ENCODE peak calls at places on chromosome 10, in four cellular contexts. X is IMR-90, F is endothelial cell of umbilical vein, Y is K562. T is an unnamed sample. For H3K9me1, the result is how much of the 10 kb centered on the place peaks cover.

GRCh38 chr10:123398756-123399155 is 244.6 kb downstream of the BUB3 start:
- DNase-seq in Y (no peak), F (no peak), X (no peak), T (no peak)

GRCh38 chr10:70054902-70055301 is 2.3 kb downstream of the MACROH2A2 start:
- DNase-seq in Y (no peak), X (no peak), F (no peak), T (no peak)

GRCh38 chr10:110077436-110078120 is 69.8 kb downstream of the ADD3 start:
- DNase-seq in X (no peak), F (no peak), Y (no peak), T (no peak)

GRCh38 chr10:91493313-91493712 is 83.2 kb downstream of the HECTD2 start:
- DNase-seq in Y (no peak), F (peak), X (peak), T (no peak)

GRCh38 chr10:71396084-71396713 is 521 bp upstream of the CDH23 start:
- DNase-seq in Y (peak), X (no peak), F (no peak), T (no peak)

GRCh38 chr10:133442191-133442966 is 11.4 kb upstream of the SCART1 start:
- DNase-seq in Y (no peak), F (no peak), X (no peak), T (no peak)

GRCh38 chr10:48608279-48608681 is 3.4 kb upstream of the ARHGAP22 start:
- DNase-seq in F (no peak), Y (peak), X (no peak), T (no peak)

GRCh38 chr10:91799580-91799975 is 1.4 kb downstream of the TNKS2 start:
- DNase-seq in F (no peak), X (peak), Y (no peak), T (no peak)

GRCh38 chr10:104045151-104046089 is 40.3 kb downstream of the COL17A1 start:
- DNase-seq in Y (peak), F (peak), X (peak), T (no peak)

GRCh38 chr10:47030191-47030698 is 119.0 kb downstream of the PTPN20 start:
- DNase-seq in Y (no peak), F (no peak), X (no peak), T (no peak)

GRCh38 chr10:72691470-72692056 is 380 bp upstream of the MCU start:
- DNase-seq in F (no peak), X (peak), Y (no peak), T (peak)

GRCh38 chr10:47015404-47015803 is 104.2 kb downstream of the PTPN20 start:
- DNase-seq in Y (no peak), F (no peak), X (no peak), T (no peak)

GRCh38 chr10:68224810-68225209 is 7.1 kb downstream of the ATOH7 start:
- DNase-seq in X (peak), F (no peak), Y (no peak), T (no peak)

GRCh38 chr10:122292376-122292775 is 21.3 kb downstream of the BTBD16 start:
- DNase-seq in F (no peak), X (no peak), Y (no peak), T (no peak)

GRCh38 chr10:78764436-78764835 is 304.3 kb upstream of the ZMIZ1 start:
- DNase-seq in Y (no peak), F (no peak), X (no peak), T (no peak)

GRCh38 chr10:1672001-1672781 is 65.1 kb downstream of the ADARB2 start:
- DNase-seq in X (no peak), Y (no peak), F (no peak), T (no peak)

GRCh38 chr10:59512951-59513350 is 150.6 kb upstream of the FAM13C start:
- DNase-seq in Y (no peak), F (no peak), X (no peak), T (no peak)

GRCh38 chr10:59505931-59506330 is 143.6 kb upstream of the FAM13C start:
- DNase-seq in F (no peak), X (no peak), Y (no peak), T (no peak)

GRCh38 chr10:59513558-59513957 is 151.2 kb upstream of the FAM13C start:
- DNase-seq in Y (no peak), X (peak), F (no peak), T (no peak)

GRCh38 chr10:59508956-59509355 is 146.6 kb upstream of the FAM13C start:
- DNase-seq in X (no peak), Y (no peak), F (no peak), T (no peak)

DNA sequence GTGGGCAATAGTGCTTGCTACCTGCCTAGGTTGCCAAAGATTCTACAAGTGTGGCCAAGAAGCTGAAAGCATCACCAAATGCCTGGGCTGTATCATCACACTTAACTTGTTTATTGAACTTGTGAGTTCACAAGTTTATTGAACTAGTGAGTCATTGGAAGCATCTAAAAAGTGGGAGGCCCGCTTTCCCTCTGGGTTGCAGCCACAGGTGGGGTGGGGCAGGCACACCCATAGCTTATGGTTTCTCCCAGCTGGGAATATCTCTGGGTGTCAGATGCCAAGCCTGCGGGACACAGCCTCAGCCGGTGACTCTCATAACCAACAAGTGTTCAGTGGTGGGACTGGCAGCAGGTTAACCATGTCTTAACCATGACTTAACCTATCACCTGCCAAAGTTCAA is 145.9 kb upstream of the FAM13C start:
- DNase-seq in Y (no peak), X (peak), F (no peak), T (no peak)
- H3K9ac ChIP-seq in Y (no peak), X (no peak), F (no peak), T (no peak)

GRCh38 chr10:129371543-129371942 is 95.5 kb upstream of the MGMT start:
- DNase-seq in X (no peak), F (no peak), Y (no peak), T (no peak)

GRCh38 chr10:129365767-129366400 is 101.2 kb upstream of the MGMT start:
- DNase-seq in Y (peak), F (no peak), X (no peak), T (no peak)

GRCh38 chr10:129372168-129372567 is 94.9 kb upstream of the MGMT start:
- DNase-seq in Y (no peak), F (no peak), X (no peak), T (no peak)

GRCh38 chr10:129373231-129373630 is 93.8 kb upstream of the MGMT start:
- DNase-seq in F (no peak), X (no peak), Y (no peak), T (no peak)

DNA sequence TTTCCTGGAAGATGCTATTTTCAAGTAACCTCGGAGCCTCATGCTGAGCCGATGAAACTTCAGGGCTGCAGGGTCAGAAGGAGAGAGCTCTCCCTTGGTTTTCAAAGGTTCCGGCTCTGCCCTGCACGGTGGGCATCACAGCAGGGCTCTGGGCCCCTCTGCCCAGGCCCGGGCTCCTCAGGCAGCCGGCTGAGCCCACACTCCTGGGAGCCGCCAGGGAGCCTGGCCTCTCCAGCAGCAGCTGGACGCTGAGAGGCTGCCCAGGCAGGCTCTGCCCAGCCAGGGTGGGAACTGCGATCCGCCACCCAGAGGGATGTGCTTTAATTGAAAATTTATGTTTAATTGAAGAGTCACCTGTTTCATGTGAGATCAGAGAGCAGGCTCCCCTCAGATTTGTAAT is 97.5 kb upstream of the MGMT start:
- DNase-seq in F (no peak), X (no peak), Y (no peak), T (no peak)
- H3K9me1 ChIP-seq in F (under half), X (under half), Y (under half), T (under half)

DNA sequence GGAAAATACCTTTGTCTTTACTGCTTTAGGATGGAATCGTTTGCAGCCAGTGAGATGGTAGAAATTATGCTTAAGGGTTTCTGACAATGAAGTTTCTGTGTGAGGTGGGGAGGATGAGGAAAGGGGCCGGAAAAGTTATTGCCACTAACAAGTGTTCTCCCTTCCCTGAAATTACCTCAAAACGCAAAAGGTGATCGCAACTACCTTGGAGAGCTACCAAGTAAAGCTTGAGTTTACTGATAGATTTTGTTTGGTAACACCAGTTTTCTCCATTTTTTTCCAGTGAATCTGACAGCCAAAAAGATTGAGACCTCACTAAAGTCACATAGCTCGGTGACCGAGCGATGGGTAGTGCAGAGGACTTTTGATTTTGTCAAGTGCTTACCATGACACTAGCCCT is 1.5 kb downstream of the SUV39H2 start:
- DNase-seq in F (peak), Y (no peak), X (no peak), T (no peak)
- H3K9ac ChIP-seq in F (peak), Y (peak), X (peak), T (peak)

GRCh38 chr10:62979921-62980320 is 153.2 kb upstream of the NRBF2 start:
- DNase-seq in X (no peak), Y (no peak), F (no peak), T (no peak)

GRCh38 chr10:62985807-62986525 is 147.2 kb upstream of the NRBF2 start:
- DNase-seq in X (no peak), Y (no peak), F (no peak), T (no peak)

GRCh38 chr10:62978417-62978955 is 154.6 kb upstream of the NRBF2 start:
- DNase-seq in F (no peak), Y (no peak), X (no peak), T (no peak)

GRCh38 chr10:62980697-62981495 is 152.2 kb upstream of the NRBF2 start:
- DNase-seq in Y (no peak), X (no peak), F (no peak), T (peak)
- H3K9me1 ChIP-seq in Y (under half), X (under half), F (under half), T (under half)